ENCODE peak calls at places on chromosomes 6 and 20, in ten cellular contexts. J is stomach, R is sigmoid colon, W is Peyer's patch, Z is NB4, D is HCT116, E is IMR-90, K is GM12891, I is transverse colon, O is testis. X is an unnamed sample.

GRCh38 chr6:100881707-100882040 is 545 bp upstream of the ASCC3 start:
- DNase-seq in E (peak; percentile 8), R (no peak), W (no peak), J (no peak), I (no peak), K (no peak), D (no peak), O (no peak), Z (peak; percentile 22), X (no peak)

GRCh38 chr6:148857817-148858390 is 111.1 kb downstream of the UST start:
- DNase-seq in O (no peak), R (no peak), J (no peak), Z (no peak), I (no peak), E (peak; percentile 95), D (no peak), W (no peak), K (no peak), X (no peak)

GRCh38 chr6:3370361-3371221 is 86.3 kb downstream of the SLC22A23 start:
- DNase-seq in W (no peak), E (no peak), Z (no peak), K (no peak), R (peak; percentile 51), D (no peak), I (no peak), J (no peak), O (no peak), X (peak; percentile 42)

GRCh38 chr6:106097368-106098231 is 11.5 kb downstream of the PRDM1 start:
- DNase-seq in J (no peak), E (peak; percentile 63), O (peak; percentile 43), Z (peak; percentile 77), R (no peak), I (peak; percentile 51), K (no peak), W (peak; percentile 71), D (no peak), X (peak; percentile 63)

GRCh38 chr20:45044084-45044573 is 56.8 kb downstream of the KCNS1 start:
- DNase-seq in R (no peak), O (peak; percentile 38), D (peak; percentile 57), E (peak; percentile 86), Z (peak; percentile 84), I (peak; percentile 15), J (no peak), W (no peak), K (no peak), X (peak; percentile 71)

GRCh38 chr6:110409794-110410193 is 5.6 kb downstream of the DDO start:
- DNase-seq in K (no peak), D (no peak), O (no peak), J (no peak), W (no peak), E (no peak), Z (no peak), R (no peak), I (no peak), X (no peak)

GRCh38 chr20:34473262-34473883 is 42.8 kb upstream of the DYNLRB1 start:
- DNase-seq in W (no peak), R (no peak), Z (peak; percentile 77), K (peak; percentile 22), E (peak; percentile 66), O (peak; percentile 78), I (peak; percentile 45), J (no peak), D (peak; percentile 48), X (peak; percentile 78)

GRCh38 chr6:137217801-137218472 is 1.2 kb downstream of the IFNGR1 start:
- DNase-seq in E (peak; percentile 18), K (no peak), W (peak; percentile 64), R (no peak), J (no peak), I (peak; percentile 67), D (no peak), Z (peak; percentile 89), O (peak; percentile 24), X (peak; percentile 39)

GRCh38 chr6:51077967-51078518 is 259.4 kb downstream of the TFAP2B start:
- DNase-seq in K (no peak), R (no peak), E (no peak), J (no peak), D (no peak), W (no peak), Z (no peak), O (no peak), I (no peak), X (no peak)

GRCh38 chr20:47392015-47392720 is 35.7 kb upstream of the ZMYND8 start:
- DNase-seq in E (peak; percentile 97), J (peak; percentile 31), Z (peak; percentile 97), O (no peak), I (no peak), D (peak; percentile 81), W (no peak), K (no peak), R (no peak), X (peak; percentile 80)

GRCh38 chr20:45969712-45970634 is 2.0 kb downstream of the ZNF335 start:
- DNase-seq in Z (peak; percentile 85), I (peak; percentile 19), D (peak; percentile 66), J (no peak), W (no peak), K (no peak), E (peak; percentile 64), O (peak; percentile 62), R (peak; percentile 57), X (peak; percentile 63)

GRCh38 chr6:128493877-128494276 is 26.5 kb downstream of the PTPRK start:
- DNase-seq in I (no peak), D (no peak), W (no peak), R (no peak), O (no peak), K (no peak), J (no peak), Z (no peak), E (no peak), X (no peak)

GRCh38 chr6:50305660-50306059 is 255.9 kb upstream of the DEFB112 start:
- DNase-seq in J (no peak), R (no peak), E (no peak), K (no peak), D (no peak), I (no peak), O (no peak), W (no peak), Z (peak; percentile 7), X (no peak)

GRCh38 chr6:617485-618100 is 39.3 kb downstream of the HUS1B start:
- DNase-seq in W (no peak), D (no peak), K (no peak), R (no peak), Z (peak; percentile 13), I (no peak), E (no peak), O (no peak), J (no peak), X (no peak)

GRCh38 chr6:35327349-35328027 is 14.9 kb upstream of the PPARD start:
- DNase-seq in W (peak; percentile 79), J (peak; percentile 77), Z (peak; percentile 77), O (peak; percentile 68), I (peak; percentile 76), E (peak; percentile 55), D (peak; percentile 32), R (no peak), K (no peak), X (peak; percentile 46)

GRCh38 chr6:26156850-26157149 is 69.6 kb downstream of the HFE start:
- DNase-seq in J (no peak), O (no peak), W (peak; percentile 60), I (no peak), K (no peak), Z (no peak), R (peak; percentile 84), D (no peak), E (no peak), X (no peak)
- TF ChIP-seq POLR2A in J (no peak), O (peak; percentile 5), W (no peak), I (no peak), K (no peak), Z (no peak), R (no peak), D (no peak), E (no peak), X (peak; percentile 58)

DNA sequence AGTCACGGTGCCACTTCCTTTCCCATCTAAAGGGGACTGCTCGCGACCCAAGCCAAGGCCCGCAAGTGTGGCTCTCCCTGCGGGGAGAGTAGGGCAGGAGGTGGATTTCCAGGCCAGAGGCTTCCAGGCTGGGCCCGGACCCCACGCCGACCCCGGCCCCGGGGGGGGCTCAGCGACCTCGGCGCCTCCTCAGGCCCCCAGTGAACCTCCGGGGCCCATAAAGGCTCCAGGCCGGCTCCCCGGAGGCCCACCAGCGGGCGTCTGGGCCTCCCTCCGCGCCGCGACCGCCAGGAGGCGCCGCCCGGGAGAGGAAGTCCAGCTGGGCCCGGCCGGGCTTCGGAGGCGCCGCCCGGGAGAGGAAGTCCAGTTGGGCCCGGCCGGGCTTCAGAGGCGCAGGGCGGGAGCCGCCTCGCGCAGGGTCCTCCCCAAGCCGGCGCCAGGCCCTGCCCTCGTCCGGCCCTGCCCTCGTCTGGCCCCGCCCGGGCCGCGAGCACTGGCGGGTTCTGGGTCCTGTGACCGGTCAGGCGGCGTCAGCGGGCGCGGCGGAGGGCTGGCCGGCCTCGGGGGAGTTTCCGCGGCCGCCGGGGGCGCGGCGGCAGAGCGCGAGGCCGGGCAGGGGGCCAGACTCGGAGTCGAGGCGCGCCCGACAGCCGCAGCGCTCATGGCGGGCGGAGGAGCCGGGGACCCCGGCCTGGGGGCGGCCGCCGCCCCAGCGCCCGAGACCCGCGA is at the start of gene RAB32:
- DNase-seq in E (peak; percentile 95), D (no peak), J (peak; percentile 94), Z (peak; percentile 94), W (peak; percentile 29), K (peak; percentile 32), I (peak; percentile 93), O (peak; percentile 93), R (peak; percentile 96), X (peak; percentile 76)
- TF ChIP-seq POLR2A in E (peak; percentile 70), D (no peak), J (no peak), Z (peak; percentile 46), W (peak; percentile 72), K (no peak), I (no peak), O (no peak), R (no peak), X (no peak)

GRCh38 chr6:28220164-28221133 is 4.6 kb upstream of the ZSCAN9 start:
- DNase-seq in D (no peak), O (no peak), K (no peak), J (no peak), I (no peak), R (no peak), Z (peak; percentile 39), W (no peak), E (peak; percentile 22), X (peak; percentile 26)
- TF ChIP-seq POLR2A in D (no peak), O (no peak), K (peak; percentile 56), J (no peak), I (no peak), R (no peak), Z (no peak), W (no peak), E (no peak), X (no peak)

DNA sequence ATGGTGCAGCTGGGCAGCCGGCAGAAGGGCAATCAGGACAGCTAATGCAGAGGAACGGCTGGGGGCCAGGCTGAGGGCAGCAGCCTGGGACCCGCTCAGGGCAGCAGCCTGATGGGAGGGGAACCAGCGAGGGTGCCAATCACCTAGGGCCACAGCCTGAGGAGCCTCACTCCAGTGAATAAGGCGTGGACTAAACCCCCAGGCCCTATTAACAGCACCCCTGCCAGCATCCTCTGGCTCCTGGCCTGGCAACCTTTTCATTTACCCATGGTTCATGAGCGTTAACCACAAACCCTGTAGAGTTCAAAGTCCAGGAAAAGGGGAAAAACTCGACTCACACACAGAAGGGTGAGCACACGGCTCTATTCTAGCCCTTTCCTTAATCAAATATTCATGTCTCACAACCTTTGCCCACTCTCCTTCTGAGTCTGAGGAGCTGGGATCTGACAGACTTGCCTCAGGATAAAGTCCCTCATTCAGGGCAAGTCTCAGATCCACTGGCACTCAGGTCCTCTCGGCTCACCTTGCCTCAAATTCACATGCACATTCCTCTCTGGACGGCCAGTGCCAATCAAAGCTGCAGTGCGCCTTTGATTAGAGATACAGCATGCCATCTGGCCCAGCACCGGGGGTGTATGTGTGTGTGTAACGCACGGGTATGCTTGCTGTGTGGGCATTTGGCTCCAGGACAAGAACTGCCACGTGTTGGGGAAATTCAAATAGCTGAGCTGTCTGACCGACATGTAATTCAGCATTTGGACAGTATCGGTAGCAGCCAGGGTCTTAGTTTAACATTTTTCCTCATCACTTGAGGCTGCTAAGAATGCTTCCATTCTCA is 86.9 kb upstream of the TRAF3IP2 start:
- DNase-seq in K (no peak), O (no peak), D (no peak), J (peak; percentile 85), E (no peak), I (peak; percentile 59), Z (no peak), R (peak; percentile 69), W (no peak), X (no peak)
- TF ChIP-seq POLR2A in K (no peak), O (no peak), D (no peak), J (no peak), E (no peak), I (no peak), Z (no peak), R (no peak), W (no peak), X (no peak)